ENCODE peak calls at places on chromosomes 6 and 20, in five cellular contexts. U is GM03348; T is naive thymus-derived CD8-positive, alpha-beta T cell; Q is stimulated activated CD8-positive, alpha-beta memory T cell treated with anti-CD3 and anti-CD28 coated beads, Interleukin-7, amount 100 ng/mL, for 1 hour; M is left colon. B is an unnamed sample.
A peak's percentile ranks its signal among the peaks of the same experiment; 100 is the strongest.

GRCh38 chr6:157020398-157021266 is 243.5 kb downstream of the ARID1B start:
- DNase-seq in U (peak; percentile 81), T (no peak), Q (peak; percentile 24), M (no peak), B (peak; percentile 46)

GRCh38 chr6:32046450-32047083 is 8.4 kb downstream of the CYP21A2 start:
- DNase-seq in U (peak; percentile 44), T (no peak), Q (no peak), M (no peak), B (no peak)

GRCh38 chr6:139030539-139030938 is 2.0 kb downstream of the ABRACL start:
- DNase-seq in U (no peak), T (peak; percentile 5), Q (no peak), M (no peak), B (no peak)

GRCh38 chr20:4740774-4741431 is 19.2 kb downstream of the PRND start:
- DNase-seq in U (peak; percentile 71), T (peak; percentile 41), Q (peak; percentile 44), M (no peak), B (no peak)

GRCh38 chr6:158869010-158869603 is 49.9 kb upstream of the EZR start:
- DNase-seq in U (no peak), T (no peak), Q (no peak), M (peak; percentile 82), B (no peak)

GRCh38 chr20:58605292-58606065 is 45.6 kb upstream of the STX16 start:
- DNase-seq in U (no peak), T (no peak), Q (no peak), M (no peak), B (no peak)

GRCh38 chr6:139135578-139136545 is 982 bp downstream of the HECA start:
- DNase-seq in U (peak; percentile 69), T (peak; percentile 56), Q (peak; percentile 34), M (peak; percentile 68), B (peak; percentile 57)

GRCh38 chr20:54086444-54087134 is 16.2 kb upstream of the BCAS1 start:
- DNase-seq in U (peak; percentile 73), T (no peak), Q (no peak), M (no peak), B (no peak)

GRCh38 chr20:59062057-59062456 is 19.5 kb upstream of the PRELID3B start:
- DNase-seq in U (no peak), T (no peak), Q (no peak), M (no peak), B (no peak)

GRCh38 chr6:140078552-140079126 is 704.2 kb upstream of the CITED2 start:
- DNase-seq in U (peak; percentile 73), T (no peak), Q (no peak), M (no peak), B (peak; percentile 3)